ENCODE peak calls at places on chromosomes 3 and 15, in six cellular contexts. T, P, E, H, N and V are unnamed samples. For H3K9me3, the result is how much of the 10 kb centered on the place peaks cover.

GRCh38 chr3:127675651-127676391 is 3.1 kb downstream of the ABTB1 start:
- DNase-seq in T (no peak), P (peak), E (no peak), H (no peak), N (no peak), V (peak)

GRCh38 chr3:146374146-146374545 is 95.2 kb downstream of the PLSCR2 start:
- DNase-seq in T (no peak), P (no peak), E (no peak), H (no peak), N (no peak), V (no peak)

GRCh38 chr3:183508818-183509217 is 46.7 kb downstream of the KLHL6 start:
- DNase-seq in T (no peak), P (no peak), E (no peak), H (no peak), N (no peak), V (no peak)

GRCh38 chr3:25427155-25428002 is 684 bp upstream of the RARB start:
- DNase-seq in T (peak), P (no peak), E (peak), H (no peak), N (no peak), V (no peak)

GRCh38 chr3:150748648-150749047 is 14.3 kb downstream of the SIAH2 start:
- DNase-seq in T (no peak), P (no peak), E (no peak), H (no peak), N (no peak), V (no peak)

GRCh38 chr3:123319760-123320159 is 118.0 kb downstream of the SEC22A start:
- DNase-seq in T (no peak), P (no peak), E (peak), H (no peak), N (no peak), V (no peak)

GRCh38 chr15:27826902-27827321 is 272.2 kb downstream of the OCA2 start:
- DNase-seq in T (no peak), P (no peak), E (no peak), H (no peak), N (no peak), V (no peak)

GRCh38 chr15:45457215-45457614 is 65.3 kb downstream of the SLC30A4 start:
- DNase-seq in T (no peak), P (no peak), E (no peak), H (no peak), N (no peak), V (no peak)

GRCh38 chr3:49723301-49723630 is 485 bp downstream of the GMPPB start:
- DNase-seq in T (peak), P (peak), E (peak), H (peak), N (peak), V (peak)

GRCh38 chr3:152269423-152270144 is 855 bp downstream of the MBNL1 start:
- DNase-seq in T (peak), P (peak), E (peak), H (peak), N (peak), V (peak)

GRCh38 chr3:138608322-138609214 is at the start of gene FAIM:
- DNase-seq in T (peak), P (peak), E (peak), H (peak), N (peak), V (peak)

GRCh38 chr15:63892794-63893441 is 59.2 kb upstream of the HERC1 start:
- DNase-seq in T (no peak), P (no peak), E (no peak), H (peak), N (peak), V (no peak)

GRCh38 chr3:55620361-55621025 is 133.4 kb upstream of the WNT5A start:
- DNase-seq in T (peak), P (no peak), E (no peak), H (no peak), N (peak), V (peak)

GRCh38 chr3:9902372-9903237 is at the start of gene IL17RE:
- DNase-seq in T (no peak), P (peak), E (no peak), H (no peak), N (peak), V (peak)

GRCh38 chr3:117695871-117696270 is 986.3 kb downstream of the TUSC7 start:
- DNase-seq in T (no peak), P (no peak), E (no peak), H (no peak), N (no peak), V (no peak)

GRCh38 chr3:127783166-127783565 is 39.1 kb downstream of the MGLL start:
- DNase-seq in T (no peak), P (no peak), E (no peak), H (no peak), N (no peak), V (no peak)

GRCh38 chr15:38455096-38455495 is 1.2 kb downstream of the FAM98B start:
- DNase-seq in T (no peak), P (no peak), E (no peak), H (no peak), N (no peak), V (no peak)

GRCh38 chr3:197222816-197223419 is 75.5 kb downstream of the DLG1 start:
- DNase-seq in T (no peak), P (no peak), E (peak), H (no peak), N (no peak), V (no peak)

GRCh38 chr3:155356594-155357370 is 63.3 kb upstream of the STRIT1 start:
- DNase-seq in T (no peak), P (no peak), E (no peak), H (no peak), N (no peak), V (peak)

GRCh38 chr15:38406451-38406850 is 47.5 kb upstream of the FAM98B start:
- DNase-seq in T (no peak), P (no peak), E (no peak), H (no peak), N (no peak), V (no peak)

DNA sequence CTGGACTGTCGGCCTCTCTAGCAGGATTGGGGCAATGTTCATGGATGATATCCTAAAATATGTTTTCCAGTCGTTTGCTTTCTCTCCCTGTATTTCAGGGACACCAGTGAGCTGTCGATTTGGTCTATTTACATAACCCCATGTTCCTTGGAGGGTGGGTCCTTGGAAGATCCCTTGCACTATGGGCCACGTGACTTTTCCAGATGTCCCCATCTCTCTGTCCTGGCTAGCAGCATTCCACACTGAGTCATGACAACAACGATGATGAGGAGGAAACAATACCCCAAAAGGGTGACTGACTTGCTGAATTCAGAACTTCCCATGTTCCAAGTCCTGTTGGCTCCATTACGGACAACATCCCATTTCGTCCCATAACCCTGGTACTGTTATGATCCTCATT is 134.4 kb downstream of the NSMCE3 start:
- DNase-seq in T (no peak), P (no peak), E (no peak), H (no peak), N (no peak), V (no peak)
- H3K9me3 ChIP-seq in T (under half), P (under half), E (under half), H (under half), N (under half), V (under half)

GRCh38 chr3:8481380-8481779 is 20.2 kb upstream of the LMCD1 start:
- DNase-seq in T (no peak), P (no peak), E (no peak), H (no peak), N (no peak), V (no peak)
- TF ChIP-seq CTCF in T (no peak), P (no peak), E (peak), H (no peak), N (no peak), V (no peak)

DNA sequence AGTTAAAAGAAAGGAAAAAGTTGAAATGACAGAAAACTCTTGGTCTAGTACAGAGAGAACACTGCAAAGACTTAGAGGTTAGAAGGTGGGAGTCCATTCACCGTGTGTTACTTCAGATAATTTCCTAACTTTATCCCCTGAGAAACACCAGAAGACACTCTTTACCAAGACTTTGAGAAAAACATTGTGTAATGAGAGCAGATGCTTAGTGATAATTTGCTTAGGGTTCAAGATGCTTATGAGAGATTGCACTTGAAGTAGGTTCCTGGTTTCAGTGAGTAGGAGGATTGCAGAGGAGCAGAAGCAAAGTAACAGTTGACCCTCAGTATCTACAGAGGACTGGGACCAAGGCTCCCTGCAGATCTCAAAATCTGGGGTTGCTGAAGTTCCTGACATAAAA is 594.1 kb downstream of the NR2F2 start:
- DNase-seq in T (no peak), P (no peak), E (no peak), H (no peak), N (no peak), V (no peak)
- H3K9me3 ChIP-seq in T (under half), P (under half), E (under half), H (under half), N (under half), V (under half)

DNA sequence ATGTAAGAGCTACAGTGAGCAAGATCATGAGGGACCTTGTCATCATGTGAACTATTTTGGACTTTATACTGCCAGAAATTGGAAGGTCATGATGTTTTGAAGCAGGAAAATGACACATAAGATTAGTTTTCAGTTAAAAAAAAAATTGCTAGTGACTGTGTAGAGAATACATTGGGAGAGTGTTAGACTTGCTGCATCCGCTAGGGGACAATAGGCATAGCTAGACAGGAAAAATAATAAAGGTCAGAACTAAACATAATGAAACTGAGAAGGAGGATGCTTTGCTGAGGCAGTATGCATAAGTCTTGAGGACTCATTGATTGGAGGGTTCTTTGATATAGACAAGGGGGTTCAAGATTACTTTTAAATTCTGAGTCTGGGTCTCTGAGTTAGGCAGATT is 275.8 kb upstream of the KCNH8 start:
- DNase-seq in T (no peak), P (no peak), E (no peak), H (no peak), N (no peak), V (no peak)
- TF ChIP-seq CTCF in T (no peak), P (no peak), E (no peak), H (no peak), N (no peak), V (no peak)

GRCh38 chr3:37787027-37787868 is 74.4 kb upstream of the CTDSPL start:
- DNase-seq in T (no peak), P (no peak), E (no peak), H (no peak), N (no peak), V (no peak)

GRCh38 chr3:37785718-37786117 is 76.0 kb upstream of the CTDSPL start:
- DNase-seq in T (no peak), P (no peak), E (no peak), H (no peak), N (peak), V (no peak)
- H3K9me3 ChIP-seq in T (under half), P (under half), E (under half), H (under half), N (under half), V (under half)

GRCh38 chr15:100665570-100665969 is 63.2 kb downstream of the ASB7 start:
- DNase-seq in T (no peak), P (no peak), E (no peak), H (no peak), N (no peak), V (no peak)
- TF ChIP-seq CTCF in T (no peak), P (no peak), E (no peak), H (no peak), N (no peak), V (no peak)

DNA sequence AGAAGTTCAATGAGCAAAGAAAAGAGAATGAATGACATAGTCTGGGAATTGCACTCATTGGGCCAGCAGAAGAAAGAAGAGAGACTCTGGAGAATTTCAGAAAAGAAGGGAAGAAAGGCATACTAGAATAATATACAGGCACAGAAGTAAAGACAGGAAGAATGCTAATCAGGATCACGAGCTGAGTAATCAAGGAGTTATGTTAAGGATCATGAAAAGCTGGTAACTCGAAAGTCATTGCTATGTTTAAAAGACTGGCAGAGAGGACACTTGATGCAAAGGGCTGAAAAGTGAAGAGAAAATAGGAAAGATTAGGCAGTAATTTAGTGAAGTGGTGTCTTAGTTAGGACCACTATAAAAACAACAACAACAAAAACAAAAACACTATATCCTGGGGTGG is 284.1 kb downstream of the ZBBX start:
- DNase-seq in T (no peak), P (no peak), E (no peak), H (no peak), N (no peak), V (no peak)
- H3K9me3 ChIP-seq in T (under half), P (under half), E (under half), H (under half), N (under half), V (under half)

DNA sequence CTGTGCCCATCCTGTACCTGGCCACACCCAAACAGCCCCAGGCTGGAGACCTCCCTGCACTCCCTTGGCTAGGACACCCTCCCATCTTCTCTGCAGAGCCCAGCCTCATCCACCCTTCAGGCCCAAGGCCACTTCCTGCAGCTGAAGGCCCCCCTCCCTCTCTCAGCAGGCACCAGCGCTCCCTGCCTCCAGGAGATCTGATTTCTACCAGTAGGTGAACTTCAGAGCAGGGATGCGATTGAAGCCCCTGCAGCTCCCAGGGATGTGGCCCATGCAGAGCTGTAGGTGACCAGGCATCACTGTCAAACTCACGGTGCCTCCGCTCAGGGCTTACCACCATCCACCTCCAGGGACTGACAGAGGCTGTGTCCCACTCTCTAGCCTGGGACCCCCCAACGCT is 96.3 kb downstream of the NUP210 start:
- DNase-seq in T (no peak), P (no peak), E (no peak), H (no peak), N (no peak), V (no peak)
- TF ChIP-seq CTCF in T (no peak), P (no peak), E (no peak), H (no peak), N (no peak), V (no peak)

GRCh38 chr3:65876028-65876420 is 162.7 kb downstream of the MAGI1 start:
- DNase-seq in T (no peak), P (no peak), E (no peak), H (no peak), N (no peak), V (no peak)
- H3K9me3 ChIP-seq in T (under half), P (under half), E (under half), H (under half), N (under half), V (under half)